ENCODE peak calls at places on chromosome 18, in nine cellular contexts. G, J, I, Q, T, U, H, F and D are unnamed samples.

GRCh38 chr18:23189768-23190661 is 54.7 kb downstream of the CABLES1 start:
- DNase-seq in H (no peak), T (no peak), Q (no peak), F (no peak), I (no peak), J (no peak), G (no peak), U (no peak), D (no peak)

GRCh38 chr18:31731628-31732027 is 29.1 kb downstream of the SLC25A52 start:
- DNase-seq in U (no peak), I (no peak), F (no peak), H (no peak), G (no peak), J (no peak), T (no peak), Q (no peak), D (no peak)

GRCh38 chr18:49650426-49650891 is 88.6 kb downstream of the LIPG start:
- DNase-seq in J (no peak), G (no peak), I (no peak), Q (no peak), F (peak), U (no peak), T (no peak), H (no peak), D (no peak)

GRCh38 chr18:49747876-49748275 is 65.5 kb downstream of the ACAA2 start:
- DNase-seq in I (peak), U (peak), F (no peak), J (no peak), H (no peak), Q (no peak), T (no peak), G (no peak), D (no peak)

GRCh38 chr18:67612281-67612680 is 95.8 kb upstream of the DSEL start:
- DNase-seq in F (no peak), J (no peak), U (no peak), I (no peak), G (no peak), H (no peak), Q (no peak), T (no peak), D (no peak)

GRCh38 chr18:25827961-25828561 is 262.4 kb downstream of the SS18 start:
- DNase-seq in F (peak), G (no peak), I (peak), H (no peak), Q (no peak), J (no peak), U (no peak), T (no peak), D (no peak)

GRCh38 chr18:22363867-22364463 is 53.8 kb downstream of the CTAGE1 start:
- DNase-seq in T (no peak), F (no peak), I (peak), G (no peak), U (no peak), H (no peak), Q (no peak), J (no peak), D (no peak)

GRCh38 chr18:22330508-22330907 is 87.2 kb downstream of the CTAGE1 start:
- DNase-seq in G (no peak), U (no peak), I (no peak), F (no peak), T (no peak), J (no peak), H (no peak), Q (no peak), D (no peak)

GRCh38 chr18:68676913-68677312 is 38.0 kb downstream of the TMX3 start:
- DNase-seq in U (no peak), T (no peak), I (peak), G (no peak), J (no peak), Q (no peak), F (peak), H (peak), D (no peak)